ENCODE peak calls at places on chromosomes 4 and X, in five cellular contexts. A is spleen, M is K562, G is PC-9, N is Caco-2. B is an unnamed sample. For H3K4me1, the result is how much of the 10 kb centered on the place peaks cover.

GRCh38 chrX:1435241-1435900 is 17.3 kb downstream of the ASMTL start:
- DNase-seq in G (no peak), N (peak), M (no peak), A (peak), B (no peak)

GRCh38 chrX:70301716-70302115 is 11.8 kb downstream of the KIF4A start:
- DNase-seq in G (no peak), M (no peak), N (no peak), A (no peak), B (no peak)

GRCh38 chr4:173490817-173491518 is 39.1 kb downstream of the HAND2 start:
- DNase-seq in G (no peak), N (no peak), A (no peak), M (no peak), B (peak)

GRCh38 chr4:168682898-168683500 is 186.1 kb downstream of the PALLD start:
- DNase-seq in G (no peak), N (no peak), A (no peak), M (no peak), B (no peak)

GRCh38 chr4:89158884-89159503 is 47.7 kb downstream of the TIGD2 start:
- DNase-seq in A (no peak), N (no peak), M (peak), G (peak), B (no peak)

GRCh38 chr4:29277381-29277780 is 1442.8 kb upstream of the PCDH7 start:
- DNase-seq in M (no peak), G (no peak), N (no peak), A (no peak), B (no peak)

GRCh38 chr4:7772708-7773385 is 166.8 kb downstream of the AFAP1 start:
- DNase-seq in M (no peak), A (peak), N (no peak), G (no peak), B (no peak)

GRCh38 chr4:150588341-150588740 is 6.4 kb downstream of the MAB21L2 start:
- DNase-seq in A (no peak), M (no peak), G (no peak), N (no peak), B (peak)

GRCh38 chrX:56033495-56034180 is 198.5 kb upstream of the KLF8 start:
- DNase-seq in N (no peak), G (peak), A (no peak), M (no peak), B (no peak)

GRCh38 chr4:166527500-166527899 is 654.5 kb downstream of the TLL1 start:
- DNase-seq in M (no peak), N (no peak), G (no peak), A (no peak), B (no peak)

GRCh38 chr4:89614155-89614554 is 222.8 kb downstream of the SNCA start:
- DNase-seq in M (no peak), N (no peak), A (no peak), G (no peak), B (no peak)

GRCh38 chr4:184826315-184827266 is 823 bp upstream of the ACSL1 start:
- DNase-seq in G (no peak), M (peak), N (no peak), A (peak), B (no peak)

GRCh38 chr4:98557497-98557896 is 100.9 kb downstream of the TSPAN5 start:
- DNase-seq in A (no peak), G (no peak), N (no peak), M (no peak), B (no peak)

GRCh38 chr4:5472166-5472565 is 236.2 kb downstream of the EVC2 start:
- DNase-seq in A (peak), M (no peak), N (no peak), G (no peak), B (no peak)

GRCh38 chrX:30831082-30831481 is 58.0 kb downstream of the TAB3 start:
- DNase-seq in M (no peak), A (no peak), N (no peak), G (no peak), B (no peak)

GRCh38 chr4:113835005-113835404 is 73.5 kb upstream of the CAMK2D start:
- DNase-seq in N (no peak), M (no peak), A (no peak), G (no peak), B (no peak)

GRCh38 chrX:149881081-149881711 is at the start of gene MAGEA8:
- DNase-seq in M (peak), A (no peak), N (peak), G (no peak), B (peak)

GRCh38 chr4:84956014-84956413 is 10.5 kb downstream of the WDFY3 start:
- DNase-seq in G (no peak), A (no peak), M (no peak), N (no peak), B (no peak)

GRCh38 chr4:7968262-7968896 is 28.7 kb upstream of the AFAP1 start:
- DNase-seq in M (no peak), G (no peak), A (no peak), N (no peak), B (no peak)

GRCh38 chr4:7903686-7904085 is 36.0 kb downstream of the AFAP1 start:
- DNase-seq in A (no peak), N (no peak), G (no peak), M (no peak), B (no peak)

GRCh38 chrX:71251456-71251973 is 2.4 kb downstream of the ZMYM3 start:
- DNase-seq in M (no peak), A (no peak), G (no peak), N (no peak), B (no peak)

GRCh38 chrX:119647552-119648420 is 41.6 kb upstream of the NKRF start:
- DNase-seq in N (no peak), A (no peak), M (no peak), G (no peak), B (no peak)

GRCh38 chr4:152620218-152620617 is 59.6 kb downstream of the TMEM154 start:
- DNase-seq in M (no peak), G (no peak), A (no peak), N (no peak), B (no peak)

GRCh38 chr4:188869581-188869980 is 730.3 kb downstream of the TRIML1 start:
- DNase-seq in M (no peak), N (no peak), G (no peak), A (no peak), B (no peak)

GRCh38 chrX:103918584-103919335 is 43.7 kb upstream of the TMSB15B start:
- DNase-seq in N (peak), G (no peak), M (no peak), A (peak), B (peak)

GRCh38 chr4:176198316-176198903 is 3.0 kb upstream of the SPATA4 start:
- DNase-seq in A (no peak), M (no peak), N (no peak), G (no peak), B (no peak)

GRCh38 chr4:62881901-62882300 is 1527.3 kb downstream of the TECRL start:
- DNase-seq in N (no peak), A (no peak), M (no peak), G (no peak), B (no peak)

GRCh38 chr4:154349829-154350228 is 141.8 kb downstream of the DCHS2 start:
- DNase-seq in N (no peak), G (no peak), M (no peak), A (no peak), B (no peak)
- TF ChIP-seq CTCF in N (no peak), G (peak), M (peak), A (no peak), B (peak)

GRCh38 chr4:2412534-2412884 is 5.9 kb downstream of the ZFYVE28 start:
- DNase-seq in M (no peak), A (peak), N (peak), G (peak), B (no peak)

GRCh38 chr4:2415213-2415612 is 3.2 kb downstream of the ZFYVE28 start:
- DNase-seq in M (no peak), N (no peak), G (no peak), A (no peak), B (no peak)

GRCh38 chr4:2412885-2413716 is 5.3 kb downstream of the ZFYVE28 start:
- DNase-seq in G (peak), M (peak), N (peak), A (peak), B (peak)

GRCh38 chr4:2415881-2416563 is 2.4 kb downstream of the ZFYVE28 start:
- DNase-seq in G (no peak), N (no peak), M (no peak), A (peak), B (no peak)

DNA sequence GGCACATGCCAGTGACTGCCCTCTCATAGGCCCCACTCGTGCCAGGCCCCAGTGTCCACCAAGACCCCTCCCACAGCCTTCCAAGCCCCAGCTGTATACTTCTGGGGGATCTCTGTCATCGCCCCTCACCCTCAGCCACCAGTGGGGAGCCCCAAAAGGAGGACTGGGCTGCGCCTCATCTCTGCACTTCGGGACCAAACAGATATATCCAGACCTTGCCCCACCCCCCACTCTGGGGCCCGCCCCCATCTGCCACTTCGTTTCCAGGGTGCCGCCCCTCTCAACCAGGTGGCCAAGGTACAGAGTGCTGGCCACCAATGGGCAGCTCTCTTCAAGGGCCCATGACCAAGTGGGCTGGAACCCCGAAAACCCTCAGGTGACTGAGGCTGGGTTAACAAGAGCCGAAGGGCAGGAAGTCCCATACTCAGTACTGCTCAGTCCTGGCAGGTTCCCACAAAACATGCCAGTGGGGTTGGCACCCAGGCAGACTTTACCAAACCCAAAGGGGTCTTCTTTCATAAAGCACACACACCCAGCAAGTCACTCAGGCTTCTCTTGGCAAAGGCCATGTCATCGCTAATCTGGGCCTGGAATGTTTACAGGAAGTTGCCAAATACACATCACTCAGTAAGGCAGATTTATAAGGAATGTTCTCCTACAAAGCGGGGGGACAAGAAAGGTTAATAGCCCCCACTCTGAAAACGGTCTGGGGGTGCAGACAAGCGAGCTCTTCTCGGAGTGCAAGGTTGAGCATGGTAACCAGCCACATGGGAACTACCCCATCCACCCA is 4.4 kb downstream of the ZFYVE28 start:
- DNase-seq in N (peak), G (no peak), A (peak), M (peak), B (no peak)
- H3K4me1 ChIP-seq in N (under half), G (under half), A (half or more), M (half or more), B (under half)

GRCh38 chr4:43776371-43776770 is 672.2 kb downstream of the KCTD8 start:
- DNase-seq in M (no peak), N (no peak), G (no peak), A (no peak), B (no peak)
- TF ChIP-seq CTCF in M (no peak), N (peak), G (peak), A (no peak), B (no peak)

GRCh38 chr4:38124961-38125360 is 164.8 kb downstream of the PTTG2 start:
- DNase-seq in A (no peak), N (no peak), M (no peak), G (no peak), B (no peak)

GRCh38 chr4:38122060-38122459 is 161.9 kb downstream of the PTTG2 start:
- DNase-seq in G (no peak), N (no peak), A (no peak), M (no peak), B (no peak)

GRCh38 chr4:38125816-38126215 is 165.6 kb downstream of the PTTG2 start:
- DNase-seq in A (no peak), M (no peak), N (no peak), G (no peak), B (no peak)

GRCh38 chr4:38119663-38120374 is 159.6 kb downstream of the PTTG2 start:
- DNase-seq in N (no peak), M (no peak), A (no peak), G (peak), B (no peak)

DNA sequence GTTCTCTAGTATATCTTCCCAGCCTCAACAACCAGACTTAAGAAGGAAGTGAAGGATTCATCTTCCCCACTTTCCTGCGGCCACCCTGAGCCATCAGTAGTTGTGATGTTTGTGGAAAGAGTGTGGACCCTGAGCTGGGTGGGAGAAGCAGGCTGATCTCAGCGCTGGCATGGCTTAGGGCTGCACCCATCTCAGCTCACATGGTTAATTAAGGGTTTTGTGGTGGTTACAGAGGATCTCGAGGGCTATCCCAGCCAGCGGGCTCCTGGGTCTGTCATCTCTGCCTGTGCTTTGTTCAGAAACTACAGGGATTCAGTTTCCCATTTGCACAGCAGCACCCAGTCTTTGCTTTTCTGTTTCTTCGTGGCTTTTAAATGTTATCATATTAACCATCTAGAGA is 163.4 kb downstream of the PTTG2 start:
- DNase-seq in A (no peak), N (no peak), M (no peak), G (no peak), B (no peak)
- H3K4me1 ChIP-seq in A (under half), N (under half), M (under half), G (under half), B (under half)

GRCh38 chr4:81375745-81376144 is 96.0 kb downstream of the RASGEF1B start:
- DNase-seq in A (no peak), M (no peak), N (no peak), G (no peak), B (no peak)
- TF ChIP-seq CTCF in A (no peak), M (peak), N (no peak), G (no peak), B (no peak)